ENCODE peak calls at places on chromosomes 4 and X, in seven cellular contexts. E, Z, K, T, U, Q and J are unnamed samples.

GRCh38 chr4:114607086-114607485 is 8.5 kb downstream of the UGT8 start:
- DNase-seq in T (no peak), K (no peak), Q (no peak), U (no peak), Z (no peak), E (no peak), J (no peak)

GRCh38 chr4:153137168-153137567 is 67.1 kb upstream of the TRIM2 start:
- DNase-seq in E (no peak), U (no peak), T (no peak), K (no peak), Z (no peak), Q (no peak), J (no peak)

GRCh38 chr4:8200302-8200975 is 1.3 kb downstream of the SH3TC1 start:
- DNase-seq in K (no peak), Z (no peak), T (peak; percentile 51), E (no peak), U (no peak), Q (no peak), J (no peak)

GRCh38 chr4:8862800-8863758 is 8.6 kb downstream of the HMX1 start:
- DNase-seq in K (no peak), U (no peak), T (no peak), Q (no peak), Z (no peak), E (no peak), J (no peak)

GRCh38 chr4:40626183-40626990 is 3.3 kb downstream of the RBM47 start:
- DNase-seq in K (no peak), T (no peak), U (no peak), Q (no peak), E (no peak), Z (no peak), J (no peak)

GRCh38 chrX:117996918-117997480 is 119.6 kb downstream of the KLHL13 start:
- DNase-seq in E (peak; percentile 0), Q (no peak), K (no peak), U (no peak), Z (peak; percentile 14), T (no peak), J (no peak)

GRCh38 chr4:111434581-111434980 is 710.7 kb upstream of the FAM241A start:
- DNase-seq in E (no peak), T (no peak), U (no peak), K (no peak), Z (no peak), Q (no peak), J (no peak)

GRCh38 chrX:107729558-107730297 is 45.9 kb downstream of the TSC22D3 start:
- DNase-seq in Z (no peak), Q (no peak), U (no peak), K (no peak), T (no peak), E (no peak), J (no peak)

GRCh38 chr4:25827373-25827772 is 35.4 kb downstream of the SEL1L3 start:
- DNase-seq in K (no peak), E (no peak), Z (no peak), Q (no peak), T (no peak), U (no peak), J (no peak)

GRCh38 chrX:112834016-112834855 is 6.4 kb downstream of the AMOT start:
- DNase-seq in E (no peak), Q (no peak), U (no peak), K (no peak), Z (peak; percentile 24), T (no peak), J (no peak)

GRCh38 chrX:25427873-25428555 is 412.2 kb upstream of the ARX start:
- DNase-seq in Q (no peak), U (no peak), Z (no peak), K (no peak), E (no peak), T (no peak), J (no peak)

GRCh38 chr4:82380344-82380743 is 6.6 kb upstream of the HNRNPD start:
- DNase-seq in Q (no peak), T (no peak), E (no peak), U (peak; percentile 53), K (no peak), Z (no peak), J (no peak)

DNA sequence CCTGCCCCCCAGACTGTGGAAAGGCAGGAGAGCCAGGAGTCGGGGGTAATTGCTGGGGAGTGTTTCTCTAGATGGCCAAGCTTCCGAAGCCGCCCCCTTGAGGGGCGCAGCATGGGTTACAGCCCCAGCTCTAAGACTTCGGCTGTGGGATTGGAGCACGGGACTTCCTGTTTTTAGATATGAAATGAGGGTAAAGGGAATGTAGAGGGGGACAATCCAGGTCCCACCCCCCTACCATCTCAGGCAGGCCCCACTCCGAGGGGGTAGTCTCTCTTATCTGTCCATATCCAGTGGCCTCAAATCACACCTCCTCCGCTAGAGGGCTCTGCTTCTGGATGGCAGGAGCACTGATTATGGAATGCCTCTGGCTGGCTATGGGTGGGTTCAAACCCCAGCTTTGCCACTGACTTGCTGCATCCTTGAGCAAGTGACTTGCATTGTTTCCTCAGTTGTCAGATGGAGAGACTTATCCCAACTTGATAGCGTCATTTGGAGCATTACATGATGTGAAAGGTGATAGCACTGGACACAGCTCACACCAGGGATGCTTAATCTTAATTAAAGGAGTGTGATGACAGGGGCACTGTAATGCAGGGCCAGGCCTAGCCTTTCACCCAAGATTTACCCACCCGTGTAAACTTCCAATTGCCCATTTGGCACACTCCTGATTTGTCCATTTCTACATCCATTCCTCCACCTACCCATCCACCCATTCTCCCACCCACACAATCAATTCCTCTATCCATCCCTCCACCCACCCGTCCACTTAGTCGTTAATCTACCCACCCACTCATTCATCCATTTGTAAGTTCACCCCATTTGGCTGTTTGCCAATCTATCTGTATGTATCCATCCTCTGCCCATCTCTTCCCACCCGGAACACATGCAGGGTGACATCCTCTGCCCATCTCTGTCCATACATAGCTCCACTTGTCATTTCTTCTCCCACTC is 845 bp upstream of the KCND1 start:
- DNase-seq in K (no peak), U (peak; percentile 10), T (peak; percentile 76), Q (no peak), E (peak; percentile 16), Z (peak; percentile 70), J (peak; percentile 49)
- H3K4me3 ChIP-seq in K (no peak overlapping the region), U (no peak overlapping the region), T (peak overlapping the region; percentile 7), Q (peak overlapping the region; percentile 48), E (no peak overlapping the region), Z (peak overlapping the region; percentile 37), J (peak overlapping the region; percentile 61)

GRCh38 chrX:53377464-53377863 is 45.0 kb downstream of the SMC1A start:
- DNase-seq in Z (no peak), Q (no peak), E (no peak), T (no peak), K (no peak), U (no peak), J (no peak)

GRCh38 chrX:53374923-53375322 is 47.5 kb downstream of the SMC1A start:
- DNase-seq in E (no peak), T (peak; percentile 23), Z (no peak), U (no peak), Q (no peak), K (no peak), J (no peak)

GRCh38 chrX:53373307-53373706 is 49.1 kb downstream of the SMC1A start:
- DNase-seq in Q (no peak), Z (no peak), K (no peak), U (no peak), T (no peak), E (no peak), J (no peak)

GRCh38 chrX:53379008-53379710 is 43.3 kb downstream of the SMC1A start:
- DNase-seq in Q (no peak), Z (no peak), U (no peak), T (no peak), K (no peak), E (no peak), J (no peak)

DNA sequence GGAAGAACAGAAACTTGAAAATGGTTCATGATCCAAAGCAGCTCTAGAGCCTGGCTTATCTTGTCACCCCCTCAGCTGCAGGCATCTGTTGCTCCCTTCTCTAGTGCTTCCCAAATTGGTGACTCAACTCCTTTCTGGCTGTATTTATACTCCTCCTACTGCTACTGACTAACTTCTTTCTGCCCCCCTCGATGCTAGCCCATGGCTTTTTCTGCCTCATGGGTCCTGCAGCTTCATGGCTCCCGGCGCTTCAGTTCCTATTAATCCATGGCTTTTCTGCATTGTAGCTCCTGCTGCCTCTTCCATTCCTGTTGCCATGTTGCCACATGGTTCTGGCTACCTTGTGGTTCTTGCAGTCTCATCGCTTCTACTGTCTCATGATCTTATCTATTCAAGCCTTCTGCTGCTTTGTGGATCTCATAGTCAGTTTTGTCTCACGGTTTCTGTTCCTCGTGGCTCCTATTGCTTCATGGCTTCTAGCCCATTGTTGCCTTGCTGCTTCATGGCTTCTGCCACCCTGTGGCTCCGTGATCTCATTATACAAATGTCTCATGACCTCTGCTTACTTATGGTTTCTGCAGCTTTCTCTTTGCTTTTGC is 48.1 kb downstream of the SMC1A start:
- DNase-seq in K (no peak), Q (no peak), U (no peak), E (no peak), Z (no peak), T (peak; percentile 81), J (no peak)
- TF ChIP-seq YY1 in K (no peak), Q (no peak), U (no peak), E (no peak), Z (no peak), T (peak; percentile 11), J (no peak)

DNA sequence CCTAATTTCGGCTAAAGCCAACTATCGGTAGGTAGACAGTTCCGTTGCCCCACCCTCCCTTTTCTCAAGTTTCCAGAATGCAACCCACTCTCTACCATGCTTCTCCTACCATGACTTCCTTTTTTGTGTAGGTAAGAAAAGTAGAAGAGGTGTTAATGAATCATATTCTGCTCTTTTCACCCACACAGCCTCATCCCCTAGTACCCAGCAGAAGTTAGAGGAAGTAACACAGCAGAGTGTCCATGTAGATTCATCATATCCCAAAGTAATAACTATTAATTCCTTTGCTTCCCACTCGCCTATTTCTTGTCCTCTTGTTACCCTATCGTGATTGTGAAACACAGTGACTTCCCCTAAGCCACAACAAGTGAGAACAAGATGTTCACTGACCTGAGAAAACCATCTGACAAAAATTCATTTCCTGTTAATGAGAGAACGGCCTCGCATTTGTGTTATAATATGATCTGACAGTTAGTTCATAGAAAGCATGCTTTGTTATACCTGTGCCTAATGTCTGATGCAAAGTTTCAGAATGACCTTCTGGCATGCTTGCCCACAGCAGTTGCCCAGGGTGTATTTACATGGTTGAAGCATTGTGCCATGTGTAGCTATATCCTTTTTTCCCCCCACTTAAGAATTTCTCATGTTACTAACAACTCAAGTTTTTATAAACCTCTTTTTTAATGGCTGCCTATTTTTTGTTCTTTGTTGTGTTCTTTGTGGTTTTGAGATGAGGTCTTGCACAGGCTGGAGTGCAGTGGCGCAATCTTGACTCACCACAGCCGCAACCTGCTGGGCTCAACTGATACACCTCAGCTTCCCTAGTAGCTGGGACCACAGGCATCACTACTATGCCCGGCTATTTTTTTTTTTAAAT is 185.6 kb downstream of the RAP1GDS1 start:
- DNase-seq in Q (no peak), U (no peak), Z (no peak), T (no peak), E (no peak), K (peak; percentile 61), J (no peak)
- H3K4me3 ChIP-seq in Q (no peak overlapping the region), U (no peak overlapping the region), Z (no peak overlapping the region), T (no peak overlapping the region), E (no peak overlapping the region), K (no peak overlapping the region), J (no peak overlapping the region)

GRCh38 chrX:69551421-69552009 is 47.4 kb downstream of the NALF2 start:
- DNase-seq in E (peak; percentile 28), Q (no peak), U (no peak), K (no peak), T (no peak), Z (no peak), J (no peak)

GRCh38 chrX:69555396-69556023 is 51.4 kb downstream of the NALF2 start:
- DNase-seq in Q (no peak), Z (no peak), E (no peak), K (no peak), T (no peak), U (no peak), J (no peak)

GRCh38 chrX:69552512-69552911 is 48.4 kb downstream of the NALF2 start:
- DNase-seq in K (no peak), E (no peak), U (no peak), T (no peak), Z (no peak), Q (no peak), J (no peak)

GRCh38 chrX:69556094-69557011 is 52.2 kb downstream of the NALF2 start:
- DNase-seq in K (no peak), Z (no peak), E (peak; percentile 99), T (peak; percentile 26), U (peak; percentile 84), Q (peak; percentile 73), J (peak; percentile 78)
- TF ChIP-seq YY1 in K (no peak), Z (no peak), E (no peak), T (no peak), U (no peak), Q (no peak), J (no peak)